ENCODE peak calls at places on chromosomes 16 and 17, in eight cellular contexts. Z is GM12864, O is AG09309, U is amniotic epithelial cell, Y is T-helper 17 cell, S is GM12891, F is WTC11, G is brain pericyte. Q is an unnamed sample.

GRCh38 chr16:11036040-11036439 is 91.7 kb downstream of the CLEC16A start:
- DNase-seq in Y (no peak), U (no peak), Z (no peak), F (no peak), S (no peak), O (no peak), G (no peak), Q (no peak)

GRCh38 chr17:50204431-50204830 is 3.0 kb upstream of the COL1A1 start:
- DNase-seq in O (no peak), F (no peak), Z (no peak), U (no peak), S (no peak), G (no peak), Y (no peak), Q (no peak)

GRCh38 chr17:20987511-20987910 is 55.3 kb downstream of the USP22 start:
- DNase-seq in Z (no peak), G (no peak), S (no peak), F (no peak), Y (no peak), O (no peak), U (no peak), Q (no peak)

GRCh38 chr17:80704381-80704819 is 159.8 kb downstream of the RPTOR start:
- DNase-seq in G (no peak), Z (no peak), F (no peak), Y (no peak), S (no peak), O (no peak), U (peak; percentile 70), Q (no peak)

GRCh38 chr16:55324491-55325447 is 766 bp downstream of the IRX6 start:
- DNase-seq in F (peak; percentile 45), Y (no peak), U (no peak), G (no peak), Z (no peak), O (no peak), S (no peak), Q (no peak)

GRCh38 chr17:6509295-6509771 is 47.0 kb downstream of the PITPNM3 start:
- DNase-seq in Z (no peak), Y (no peak), U (no peak), F (no peak), G (no peak), O (peak; percentile 27), S (no peak), Q (no peak)

GRCh38 chr17:337866-338265 is 14.7 kb downstream of the RPH3AL start:
- DNase-seq in U (no peak), S (no peak), Y (no peak), F (no peak), G (no peak), O (no peak), Z (no peak), Q (no peak)

GRCh38 chr16:6190756-6191155 is 1093.2 kb upstream of the EEF2KMT start:
- DNase-seq in O (no peak), G (no peak), U (no peak), S (no peak), Y (no peak), Z (no peak), F (no peak), Q (no peak)

GRCh38 chr16:51524555-51525373 is 373.7 kb upstream of the SALL1 start:
- DNase-seq in Y (no peak), G (peak; percentile 52), Z (no peak), U (peak; percentile 73), O (peak; percentile 38), S (no peak), F (no peak), Q (no peak)

GRCh38 chr17:61331886-61332285 is 67.8 kb upstream of the TBX2 start:
- DNase-seq in Y (no peak), O (no peak), S (no peak), U (no peak), G (no peak), Z (no peak), F (no peak), Q (no peak)

GRCh38 chr16:49442805-49443204 is 69.2 kb downstream of the C16orf78 start:
- DNase-seq in G (no peak), U (no peak), Z (no peak), Y (no peak), S (no peak), F (no peak), O (no peak), Q (no peak)

GRCh38 chr16:11667824-11668589 is at the start of gene SNN:
- DNase-seq in G (no peak), Y (peak; percentile 88), Z (no peak), F (peak; percentile 85), S (peak; percentile 98), O (peak; percentile 7), U (peak; percentile 65), Q (no peak)

GRCh38 chr16:1538804-1539520 is 5.5 kb downstream of the TMEM204 start:
- DNase-seq in O (no peak), U (no peak), S (no peak), Y (no peak), Z (no peak), F (peak; percentile 59), G (no peak), Q (no peak)

GRCh38 chr17:7857724-7858486 is at the start of gene CYB5D1:
- DNase-seq in G (no peak), Y (peak; percentile 61), S (peak; percentile 67), Z (peak; percentile 86), F (peak; percentile 83), O (peak; percentile 68), U (peak; percentile 89), Q (peak; percentile 96)

GRCh38 chr17:62616993-62617893 is 10.2 kb upstream of the MRC2 start:
- DNase-seq in Z (no peak), U (no peak), O (no peak), G (peak; percentile 82), Y (no peak), F (peak; percentile 74), S (no peak), Q (no peak)

GRCh38 chr16:79912592-79913310 is 312.2 kb upstream of the MAF start:
- DNase-seq in F (no peak), U (no peak), S (no peak), Y (no peak), O (no peak), Z (no peak), G (no peak), Q (no peak)

GRCh38 chr16:12437761-12438440 is 365.8 kb downstream of the CPPED1 start:
- DNase-seq in O (no peak), G (no peak), Z (no peak), S (no peak), F (no peak), U (no peak), Y (no peak), Q (no peak)

GRCh38 chr17:73546121-73546520 is 98.1 kb downstream of the SDK2 start:
- DNase-seq in O (no peak), F (no peak), S (no peak), G (no peak), U (no peak), Z (no peak), Y (no peak), Q (no peak)

GRCh38 chr17:4881761-4882555 is 17.4 kb upstream of the C17orf107 start:
- DNase-seq in F (peak; percentile 85), O (no peak), G (no peak), U (peak; percentile 37), Z (peak; percentile 18), S (peak; percentile 72), Y (peak; percentile 47), Q (no peak)

GRCh38 chr17:39164675-39165143 is 1.3 kb downstream of the ARL5C start:
- DNase-seq in Y (peak; percentile 49), S (peak; percentile 93), F (peak; percentile 93), Z (peak; percentile 83), G (peak; percentile 66), O (peak; percentile 72), U (peak; percentile 93), Q (no peak)

GRCh38 chr17:6927290-6927844 is 68.5 kb upstream of the ALOX12 start:
- DNase-seq in G (no peak), O (peak; percentile 62), F (no peak), S (no peak), Z (no peak), U (peak; percentile 74), Y (no peak), Q (no peak)

GRCh38 chr16:26697826-26698225 is 368.9 kb upstream of the C16orf82 start:
- DNase-seq in F (no peak), G (no peak), Z (no peak), Y (no peak), S (no peak), O (no peak), U (no peak), Q (no peak)

GRCh38 chr17:62927083-62927482 is 39.0 kb upstream of the TANC2 start:
- DNase-seq in O (no peak), U (no peak), Z (no peak), G (no peak), F (no peak), S (no peak), Y (no peak), Q (no peak)

GRCh38 chr17:68455756-68456528 is 1.4 kb downstream of the WIPI1 start:
- DNase-seq in Z (no peak), Y (no peak), O (peak; percentile 90), U (peak; percentile 97), F (no peak), G (no peak), S (no peak), Q (no peak)

GRCh38 chr17:63973930-63974593 is 1.3 kb upstream of the SCN4A start:
- DNase-seq in Z (no peak), Y (no peak), F (no peak), O (no peak), G (no peak), S (no peak), U (no peak), Q (no peak)

GRCh38 chr16:20940864-20941634 is 40.5 kb downstream of the LYRM1 start:
- DNase-seq in G (no peak), U (no peak), Z (no peak), F (no peak), O (no peak), S (no peak), Y (no peak), Q (no peak)

GRCh38 chr16:67672739-67673662 is 6.4 kb downstream of the C16orf86 start:
- DNase-seq in G (no peak), O (no peak), F (peak; percentile 79), Y (no peak), S (peak; percentile 79), Z (no peak), U (peak; percentile 80), Q (no peak)

GRCh38 chr16:81500833-81501521 is 56.4 kb downstream of the CMIP start:
- DNase-seq in U (peak; percentile 64), F (no peak), S (no peak), G (no peak), Z (no peak), O (peak; percentile 91), Y (no peak), Q (no peak)

GRCh38 chr17:17109231-17109630 is 67.0 kb downstream of the MPRIP start:
- DNase-seq in Z (no peak), S (no peak), F (no peak), Y (no peak), O (no peak), G (no peak), U (no peak), Q (no peak)

GRCh38 chr17:63841350-63842172 is 924 bp downstream of the SMARCD2 start:
- DNase-seq in Y (no peak), G (no peak), O (no peak), Z (no peak), U (peak; percentile 23), F (peak; percentile 25), S (no peak), Q (no peak)

GRCh38 chr16:88381820-88382451 is 823 bp upstream of the ZNF469 start:
- DNase-seq in Y (no peak), O (no peak), S (no peak), G (no peak), U (no peak), F (peak; percentile 60), Z (no peak), Q (no peak)

GRCh38 chr17:50618941-50619340 is 15.7 kb upstream of the ABCC3 start:
- DNase-seq in F (no peak), U (peak; percentile 35), O (no peak), Y (no peak), G (no peak), S (no peak), Z (no peak), Q (no peak)

GRCh38 chr16:29926675-29927522 is 873 bp upstream of the KCTD13 start:
- DNase-seq in Y (no peak), O (no peak), F (no peak), S (no peak), G (no peak), Z (no peak), U (no peak), Q (no peak)

GRCh38 chr17:76515291-76515949 is 14.2 kb upstream of the RHBDF2 start:
- DNase-seq in F (no peak), S (peak; percentile 56), Y (peak; percentile 56), G (no peak), Z (peak; percentile 68), O (peak; percentile 99), U (peak; percentile 83), Q (peak; percentile 98)

Q was measured in vagina.